ENCODE peak calls at places on chromosome 13, in six cellular contexts. G, P, V, R, C and E are unnamed samples.

GRCh38 chr13:46595136-46595917 is 42.4 kb downstream of the LRCH1 start:
- DNase-seq in C (no peak), V (no peak), P (no peak), R (no peak), G (no peak), E (no peak)

GRCh38 chr13:35712907-35713685 is 236.6 kb upstream of the MAB21L1 start:
- DNase-seq in R (no peak), V (no peak), C (no peak), P (no peak), G (no peak), E (no peak)

GRCh38 chr13:114066956-114067355 is 65.5 kb downstream of the RASA3 start:
- DNase-seq in V (no peak), G (no peak), C (peak), P (no peak), R (no peak), E (no peak)

GRCh38 chr13:96822900-96823299 is 171.4 kb downstream of the OXGR1 start:
- DNase-seq in C (no peak), R (peak), G (no peak), V (peak), P (no peak), E (peak)

GRCh38 chr13:112194167-112194530 is 127.2 kb downstream of the SOX1 start:
- DNase-seq in G (no peak), V (no peak), P (no peak), R (no peak), C (no peak), E (no peak)

GRCh38 chr13:100229603-100230002 is 140.7 kb downstream of the PCCA start:
- DNase-seq in P (no peak), G (no peak), C (no peak), V (no peak), R (peak), E (no peak)

GRCh38 chr13:26965976-26966375 is 205.4 kb upstream of the GPR12 start:
- DNase-seq in P (no peak), G (no peak), C (peak), R (peak), V (no peak), E (no peak)

GRCh38 chr13:73914119-73914518 is 220.1 kb downstream of the KLF12 start:
- DNase-seq in R (no peak), C (peak), G (no peak), V (no peak), P (no peak), E (no peak)

GRCh38 chr13:51844862-51845573 is at the start of gene TMEM272:
- DNase-seq in P (no peak), G (peak), C (peak), R (peak), V (peak), E (peak)

GRCh38 chr13:76885203-76886004 is 801 bp downstream of the KCTD12 start:
- DNase-seq in C (peak), R (peak), P (peak), G (peak), V (peak), E (peak)

GRCh38 chr13:85497652-85498051 is 301.6 kb downstream of the SLITRK6 start:
- DNase-seq in R (no peak), P (no peak), V (peak), G (no peak), C (no peak), E (no peak)

GRCh38 chr13:27242642-27243185 is 8.6 kb upstream of the RPL21 start:
- DNase-seq in V (no peak), R (no peak), C (no peak), P (no peak), G (no peak), E (peak)

GRCh38 chr13:99431927-99432636 is 69.2 kb upstream of the TM9SF2 start:
- DNase-seq in C (no peak), R (no peak), V (no peak), G (peak), P (no peak), E (no peak)

GRCh38 chr13:28983661-28984060 is 163.5 kb downstream of the MTUS2 start:
- DNase-seq in R (peak), V (no peak), G (no peak), C (no peak), P (no peak), E (no peak)

GRCh38 chr13:20902438-20903163 is at the start of gene XPO4:
- DNase-seq in V (peak), G (peak), C (peak), P (peak), R (peak), E (peak)

GRCh38 chr13:31908696-31909386 is 122.7 kb upstream of the FRY start:
- DNase-seq in C (no peak), P (no peak), V (no peak), G (no peak), R (no peak), E (no peak)

DNA sequence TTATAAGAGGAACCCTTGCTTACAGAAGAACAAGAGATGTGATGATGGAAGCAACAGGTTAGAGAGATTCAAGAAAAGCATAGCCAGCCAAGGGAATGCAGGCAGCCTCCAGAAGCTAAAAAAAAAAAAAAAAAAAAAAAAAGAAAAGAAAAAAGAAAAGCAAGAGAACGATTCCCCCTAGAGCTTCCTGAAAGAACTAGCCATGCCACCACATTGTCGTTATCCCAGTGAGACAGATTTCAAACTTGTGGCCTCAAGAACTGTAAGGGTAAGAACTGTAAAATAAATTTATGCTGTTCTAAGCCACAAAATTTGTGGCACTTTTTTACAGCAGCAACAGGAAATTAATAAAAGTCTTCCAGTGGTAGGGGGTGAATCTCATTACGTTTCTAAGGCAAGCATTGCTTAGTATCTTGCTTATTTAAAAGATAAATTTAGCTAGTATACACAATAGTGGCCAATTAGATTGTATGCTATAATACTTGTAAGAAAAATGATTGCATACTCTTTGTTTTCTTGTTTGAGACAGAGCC is 21.8 kb downstream of the RFXAP start:
- DNase-seq in G (no peak), C (no peak), R (no peak), P (no peak), V (no peak), E (no peak)
- TF ChIP-seq POLR2A in G (no peak), C (no peak), R (no peak), P (no peak), V (no peak), E (no peak)

DNA sequence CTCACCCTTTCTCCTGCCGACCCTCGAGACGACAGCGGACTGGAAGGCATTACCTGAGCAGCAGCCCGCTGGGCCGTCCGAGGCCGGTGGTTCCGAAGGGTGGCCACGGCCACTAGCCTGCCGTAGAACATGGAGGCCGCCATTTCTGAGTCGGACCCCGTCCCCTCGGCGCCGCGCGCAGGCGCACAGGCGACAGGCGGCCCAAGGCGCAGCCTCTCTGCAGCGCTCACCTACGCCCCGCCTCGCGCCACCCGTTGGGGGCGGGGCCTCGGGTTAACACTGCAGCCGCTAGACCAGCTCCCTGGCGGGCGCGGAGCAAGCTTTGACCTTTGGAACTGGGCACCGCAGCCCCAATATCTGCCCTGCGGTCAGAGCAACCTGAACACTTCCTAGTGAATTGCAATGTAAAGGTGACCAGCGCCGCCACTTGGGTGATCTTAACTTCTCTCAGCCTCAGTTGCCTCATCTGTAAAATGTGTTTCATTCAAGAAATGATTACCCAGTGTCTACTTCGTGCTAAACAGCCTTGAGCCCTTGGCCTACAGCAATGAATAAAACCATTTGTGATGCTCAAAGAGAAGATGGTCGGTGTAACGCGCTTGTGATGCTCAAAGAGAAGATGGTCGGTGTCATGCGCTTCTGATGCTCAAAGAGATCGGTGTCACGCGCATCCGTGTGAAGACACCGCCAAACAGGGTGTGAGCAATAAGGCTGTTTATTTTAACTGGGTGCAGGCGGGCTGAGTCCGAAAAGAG is at the start of gene SUCLA2:
- DNase-seq in R (peak), P (peak), V (peak), C (peak), G (peak), E (peak)
- TF ChIP-seq POLR2A in R (no peak), P (peak), V (peak), C (peak), G (peak), E (peak)

GRCh38 chr13:110561335-110562033 is at the start of gene RAB20:
- DNase-seq in G (peak), C (peak), P (peak), V (peak), R (peak), E (peak)
- TF ChIP-seq POLR2A in G (no peak), C (peak), P (peak), V (peak), R (no peak), E (no peak)

GRCh38 chr13:44577236-44578063 is 1.3 kb upstream of the TSC22D1 start:
- DNase-seq in R (peak), V (peak), C (peak), P (peak), G (peak), E (peak)

GRCh38 chr13:44575035-44575434 is 1.1 kb downstream of the TSC22D1 start:
- DNase-seq in C (no peak), V (no peak), G (no peak), R (no peak), P (no peak), E (no peak)

GRCh38 chr13:44574466-44574855 is 1.7 kb downstream of the TSC22D1 start:
- DNase-seq in V (no peak), P (no peak), G (no peak), R (no peak), C (no peak), E (no peak)

GRCh38 chr13:44576396-44577235 is 486 bp upstream of the TSC22D1 start:
- DNase-seq in R (peak), P (no peak), G (peak), V (no peak), C (peak), E (peak)

GRCh38 chr13:44575741-44576395 is at the start of gene TSC22D1:
- DNase-seq in C (peak), R (peak), V (no peak), G (peak), P (no peak), E (peak)
- TF ChIP-seq POLR2A in C (no peak), R (no peak), V (no peak), G (no peak), P (no peak), E (peak)